ENCODE peak calls at places on chromosomes 11 and 22, in seven cellular contexts. One of them, this sample, is unnamed.

GRCh38 chr11:2789791-2790580 is 90.2 kb upstream of the KCNQ1OT1 start:
- DNase-seq in DMS79: no peak
- DNase-seq in fibroblast of mammary gland: no peak
- DNase-seq in HEK293T: no peak
- DNase-seq in neural progenitor cell: no peak
- DNase-seq in posterior vena cava: peak
- DNase-seq in iris pigment epithelial cell: no peak
- DNase-seq in this sample: no peak

GRCh38 chr11:8032122-8032521 is 45.0 kb downstream of the EIF3F start:
- DNase-seq in HEK293T: no peak
- DNase-seq in DMS79: no peak
- DNase-seq in iris pigment epithelial cell: no peak
- DNase-seq in neural progenitor cell: no peak
- DNase-seq in posterior vena cava: no peak
- DNase-seq in fibroblast of mammary gland: no peak
- DNase-seq in this sample: no peak

GRCh38 chr11:73229321-73230275 is 11.5 kb downstream of the P2RY2 start:
- DNase-seq in DMS79: no peak
- DNase-seq in fibroblast of mammary gland: no peak
- DNase-seq in iris pigment epithelial cell: no peak
- DNase-seq in posterior vena cava: peak
- DNase-seq in HEK293T: no peak
- DNase-seq in neural progenitor cell: no peak
- DNase-seq in this sample: no peak

GRCh38 chr11:61745796-61746653 is 6.4 kb upstream of the MYRF start:
- DNase-seq in DMS79: no peak
- DNase-seq in posterior vena cava: no peak
- DNase-seq in fibroblast of mammary gland: no peak
- DNase-seq in neural progenitor cell: no peak
- DNase-seq in HEK293T: no peak
- DNase-seq in iris pigment epithelial cell: no peak
- DNase-seq in this sample: no peak

GRCh38 chr11:116373107-116373506 is 399.7 kb downstream of the BUD13 start:
- DNase-seq in posterior vena cava: no peak
- DNase-seq in fibroblast of mammary gland: no peak
- DNase-seq in DMS79: no peak
- DNase-seq in neural progenitor cell: peak
- DNase-seq in HEK293T: no peak
- DNase-seq in iris pigment epithelial cell: no peak
- DNase-seq in this sample: no peak

GRCh38 chr11:124920870-124921609 is 2.0 kb downstream of the HEPN1 start:
- DNase-seq in fibroblast of mammary gland: peak
- DNase-seq in iris pigment epithelial cell: peak
- DNase-seq in HEK293T: peak
- DNase-seq in neural progenitor cell: peak
- DNase-seq in posterior vena cava: peak
- DNase-seq in DMS79: no peak
- DNase-seq in this sample: peak

GRCh38 chr11:34653851-34654490 is 33.1 kb downstream of the EHF start:
- DNase-seq in DMS79: no peak
- DNase-seq in iris pigment epithelial cell: peak
- DNase-seq in posterior vena cava: no peak
- DNase-seq in fibroblast of mammary gland: peak
- DNase-seq in neural progenitor cell: peak
- DNase-seq in HEK293T: no peak
- DNase-seq in this sample: no peak

GRCh38 chr11:91653091-91653754 is 571.4 kb upstream of the FAT3 start:
- DNase-seq in posterior vena cava: no peak
- DNase-seq in neural progenitor cell: no peak
- DNase-seq in fibroblast of mammary gland: no peak
- DNase-seq in iris pigment epithelial cell: no peak
- DNase-seq in DMS79: peak
- DNase-seq in HEK293T: no peak
- DNase-seq in this sample: no peak

GRCh38 chr11:43377380-43377779 is 18.7 kb downstream of the TTC17 start:
- DNase-seq in fibroblast of mammary gland: no peak
- DNase-seq in neural progenitor cell: no peak
- DNase-seq in posterior vena cava: no peak
- DNase-seq in DMS79: no peak
- DNase-seq in HEK293T: no peak
- DNase-seq in iris pigment epithelial cell: no peak
- DNase-seq in this sample: no peak

GRCh38 chr11:128948583-128948982 is 5.9 kb upstream of the TP53AIP1 start:
- DNase-seq in neural progenitor cell: peak
- DNase-seq in iris pigment epithelial cell: no peak
- DNase-seq in posterior vena cava: peak
- DNase-seq in HEK293T: no peak
- DNase-seq in fibroblast of mammary gland: no peak
- DNase-seq in DMS79: no peak
- DNase-seq in this sample: no peak

GRCh38 chr11:2142762-2143202 is 3.6 kb upstream of the IGF2 start:
- DNase-seq in neural progenitor cell: no peak
- DNase-seq in fibroblast of mammary gland: peak
- DNase-seq in iris pigment epithelial cell: peak
- DNase-seq in posterior vena cava: no peak
- DNase-seq in HEK293T: no peak
- DNase-seq in DMS79: no peak
- DNase-seq in this sample: no peak

GRCh38 chr11:94525933-94526332 is 13.7 kb downstream of the C11orf97 start:
- DNase-seq in DMS79: peak
- DNase-seq in neural progenitor cell: peak
- DNase-seq in HEK293T: no peak
- DNase-seq in fibroblast of mammary gland: peak
- DNase-seq in posterior vena cava: peak
- DNase-seq in iris pigment epithelial cell: peak
- DNase-seq in this sample: no peak

GRCh38 chr11:24271798-24272197 is 225.1 kb upstream of the LUZP2 start:
- DNase-seq in posterior vena cava: no peak
- DNase-seq in neural progenitor cell: no peak
- DNase-seq in HEK293T: no peak
- DNase-seq in fibroblast of mammary gland: no peak
- DNase-seq in DMS79: no peak
- DNase-seq in iris pigment epithelial cell: no peak
- DNase-seq in this sample: no peak

GRCh38 chr11:47606731-47607130 is 12.5 kb upstream of the C1QTNF4 start:
- DNase-seq in fibroblast of mammary gland: peak
- DNase-seq in neural progenitor cell: no peak
- DNase-seq in posterior vena cava: no peak
- DNase-seq in DMS79: no peak
- DNase-seq in iris pigment epithelial cell: no peak
- DNase-seq in HEK293T: no peak
- DNase-seq in this sample: no peak

GRCh38 chr22:38948181-38948940 is 9.0 kb upstream of the APOBEC3A start:
- DNase-seq in neural progenitor cell: peak
- DNase-seq in iris pigment epithelial cell: no peak
- DNase-seq in posterior vena cava: peak
- DNase-seq in fibroblast of mammary gland: no peak
- DNase-seq in DMS79: no peak
- DNase-seq in HEK293T: no peak
- DNase-seq in this sample: no peak

GRCh38 chr11:34565417-34566208 is 52.0 kb upstream of the ELF5 start:
- DNase-seq in iris pigment epithelial cell: no peak
- DNase-seq in posterior vena cava: no peak
- DNase-seq in fibroblast of mammary gland: no peak
- DNase-seq in HEK293T: peak
- DNase-seq in DMS79: no peak
- DNase-seq in neural progenitor cell: peak
- DNase-seq in this sample: no peak

GRCh38 chr11:117473692-117474091 is 146.0 kb downstream of the CEP164 start:
- DNase-seq in fibroblast of mammary gland: no peak
- DNase-seq in DMS79: peak
- DNase-seq in neural progenitor cell: no peak
- DNase-seq in iris pigment epithelial cell: no peak
- DNase-seq in HEK293T: no peak
- DNase-seq in posterior vena cava: no peak
- DNase-seq in this sample: no peak

GRCh38 chr22:27748355-27749168 is 53.0 kb downstream of the MN1 start:
- DNase-seq in posterior vena cava: peak
- DNase-seq in neural progenitor cell: peak
- DNase-seq in fibroblast of mammary gland: peak
- DNase-seq in DMS79: no peak
- DNase-seq in iris pigment epithelial cell: peak
- DNase-seq in HEK293T: no peak
- DNase-seq in this sample: no peak

This sample was measured in activated T-helper 2 cell treated with anti-CD3 and anti-CD28 coated beads, Interferon-gamma antibody, Interleukin-2, Interleukin-4, amounts not matched to agents 10 μg/mL and 5 μg/mL and 100 μg/mL, durations not matched to agents 14 hours and 24 hours and 36 hours.